ENCODE peak calls at places on chromosomes 7 and 10, in ten cellular contexts. T is fibroblast of lung, P is IMR-90, Z is A549, A is brain microvascular endothelial cell, N is testis, D is PC-3, G is AG10803, S is upper lobe of right lung, I is body of pancreas. Q is an unnamed sample.
A peak's percentile ranks its signal among the peaks of the same experiment; 100 is the strongest.

GRCh38 chr7:71465741-71466189 is 333.8 kb downstream of the GALNT17 start:
- DNase-seq in T (no peak), P (no peak), Z (no peak), A (no peak), N (no peak), D (no peak), G (no peak), S (no peak), I (no peak), Q (no peak)

GRCh38 chr10:24428410-24428782 is 219.5 kb downstream of the KIAA1217 start:
- DNase-seq in T (peak; percentile 81), P (peak; percentile 70), Z (no peak), A (peak; percentile 80), N (no peak), D (peak; percentile 80), G (peak; percentile 89), S (no peak), I (no peak), Q (peak; percentile 60)

GRCh38 chr7:129493555-129493954 is 8.8 kb upstream of the SMKR1 start:
- DNase-seq in T (no peak), P (peak; percentile 33), Z (no peak), A (peak; percentile 19), N (no peak), D (peak; percentile 25), G (peak; percentile 12), S (no peak), I (no peak), Q (peak; percentile 31)

GRCh38 chr7:6393667-6394056 is 54.1 kb downstream of the DAGLB start:
- DNase-seq in T (no peak), P (no peak), Z (no peak), A (no peak), N (no peak), D (no peak), G (no peak), S (no peak), I (no peak), Q (no peak)

GRCh38 chr7:119421657-119422056 is 851.3 kb upstream of the KCND2 start:
- DNase-seq in T (no peak), P (no peak), Z (no peak), A (no peak), N (no peak), D (no peak), G (no peak), S (no peak), I (no peak), Q (no peak)

GRCh38 chr10:59387951-59388431 is 25.6 kb upstream of the FAM13C start:
- DNase-seq in T (peak; percentile 99), P (peak; percentile 90), Z (no peak), A (peak; percentile 94), N (no peak), D (peak; percentile 82), G (peak; percentile 99), S (no peak), I (no peak), Q (peak; percentile 90)

GRCh38 chr10:104580774-104581675 is 60.1 kb upstream of the SORCS3 start:
- DNase-seq in T (peak; percentile 52), P (peak; percentile 51), Z (peak; percentile 67), A (peak; percentile 60), N (peak; percentile 90), D (peak; percentile 71), G (peak; percentile 61), S (peak; percentile 70), I (peak; percentile 75), Q (peak; percentile 78)

GRCh38 chr10:178208-178607 is 43.0 kb downstream of the ZMYND11 start:
- DNase-seq in T (peak; percentile 45), P (peak; percentile 68), Z (peak; percentile 30), A (no peak), N (no peak), D (peak; percentile 38), G (peak; percentile 64), S (no peak), I (no peak), Q (peak; percentile 74)

GRCh38 chr10:124657806-124658205 is 86.4 kb downstream of the FAM53B start:
- DNase-seq in T (peak; percentile 85), P (peak; percentile 29), Z (no peak), A (peak; percentile 38), N (peak; percentile 50), D (no peak), G (peak; percentile 70), S (no peak), I (peak; percentile 56), Q (no peak)
- H3K4me3 ChIP-seq in T (no peak overlapping the region), P (no peak overlapping the region), Z (no peak overlapping the region), A (no peak overlapping the region), N (no peak overlapping the region), D (no peak overlapping the region), G (no peak overlapping the region), S (no peak overlapping the region), I (no peak overlapping the region), Q (no peak overlapping the region)

GRCh38 chr10:43360086-43360485 is 11.3 kb upstream of the FXYD4 start:
- DNase-seq in T (no peak), P (peak; percentile 10), Z (no peak), A (no peak), N (no peak), D (peak; percentile 50), G (no peak), S (no peak), I (no peak), Q (no peak)

GRCh38 chr10:43361532-43362190 is 9.8 kb upstream of the FXYD4 start:
- DNase-seq in T (no peak), P (no peak), Z (no peak), A (no peak), N (no peak), D (no peak), G (no peak), S (no peak), I (no peak), Q (no peak)

DNA sequence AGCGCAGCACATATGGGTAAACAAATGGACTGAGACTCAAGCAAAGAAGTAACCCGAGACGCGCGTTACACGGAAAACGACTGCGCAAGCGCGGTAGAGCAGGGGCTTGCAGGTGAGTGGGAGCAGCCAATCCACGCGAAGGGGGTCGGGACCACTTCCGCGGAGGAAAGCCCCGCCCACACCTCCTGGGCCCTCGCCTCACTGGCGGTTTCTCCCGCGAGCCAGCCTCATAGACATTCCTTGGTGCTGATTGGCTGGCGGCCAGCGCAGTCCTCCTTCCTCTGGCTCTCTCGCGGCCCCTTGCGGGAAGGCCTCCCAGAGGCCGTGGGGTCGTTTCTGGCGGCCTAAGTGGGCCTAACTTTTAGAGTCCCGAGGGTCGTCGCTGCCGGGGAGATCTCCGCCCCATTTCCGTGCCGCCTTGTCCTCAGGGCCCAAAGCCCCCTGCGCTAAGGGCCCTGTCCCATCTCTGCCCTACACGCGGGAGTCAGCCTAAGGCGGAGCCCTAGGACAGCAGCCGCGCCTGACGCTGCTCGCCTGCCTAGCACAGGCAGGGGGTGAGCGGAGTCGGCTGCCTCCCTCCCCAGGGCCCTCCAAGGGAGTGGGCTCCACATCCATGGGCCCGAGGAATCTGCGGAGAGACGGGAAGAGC is 9.1 kb upstream of the FXYD4 start:
- DNase-seq in T (peak; percentile 93), P (peak; percentile 52), Z (peak; percentile 86), A (peak; percentile 94), N (peak; percentile 99), D (peak; percentile 47), G (peak; percentile 70), S (peak; percentile 100), I (peak; percentile 100), Q (peak; percentile 92)
- TF ChIP-seq CTCF in T (no peak), P (peak; percentile 20), Z (peak; percentile 50), A (peak; percentile 66), N (peak; percentile 38), D (peak; percentile 47), G (peak; percentile 34), S (peak; percentile 49), I (peak; percentile 24), Q (peak; percentile 44)

DNA sequence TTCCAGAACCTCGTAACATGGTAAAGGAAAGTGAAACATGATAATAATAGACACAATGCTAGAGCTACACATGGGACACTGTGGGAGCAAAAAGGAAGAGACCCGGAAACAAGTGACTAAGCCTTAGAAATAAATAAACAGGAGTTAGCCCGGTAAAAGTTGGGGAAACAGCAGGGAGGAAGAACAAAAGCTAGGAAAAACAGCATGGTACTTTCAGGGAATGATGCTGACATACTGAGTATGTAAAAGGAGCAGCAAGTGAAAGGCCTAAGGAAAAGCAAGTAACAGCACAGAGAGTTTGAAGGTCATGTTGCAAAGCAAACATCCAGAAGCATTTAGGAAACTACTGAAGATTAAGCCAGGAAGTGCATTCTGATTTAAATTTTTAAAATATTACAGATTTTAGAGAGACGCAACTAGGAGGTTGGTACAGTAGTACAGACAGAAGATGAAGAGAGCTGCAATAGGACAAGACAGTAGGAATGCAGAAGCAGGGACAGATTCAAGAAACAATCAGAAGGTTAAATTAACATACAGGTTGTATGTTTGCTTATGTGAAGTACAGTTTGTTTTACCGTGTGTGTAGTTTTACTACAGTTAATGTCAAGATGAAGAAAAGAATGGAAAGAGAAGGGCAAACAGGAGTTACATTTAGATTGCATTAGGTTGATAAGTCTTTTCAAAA is 63.7 kb downstream of the ARHGAP12 start:
- DNase-seq in T (peak; percentile 13), P (peak; percentile 54), Z (peak; percentile 23), A (peak; percentile 12), N (no peak), D (peak; percentile 38), G (no peak), S (no peak), I (no peak), Q (peak; percentile 38)
- H3K4me3 ChIP-seq in T (no peak overlapping the region), P (peak overlapping the region; percentile 22), Z (peak overlapping the region; percentile 33), A (no peak overlapping the region), N (no peak overlapping the region), D (peak overlapping the region; percentile 50), G (peak overlapping the region; percentile 6), S (no peak overlapping the region), I (no peak overlapping the region), Q (peak overlapping the region; percentile 26)

GRCh38 chr7:42573904-42574692 is 337.1 kb upstream of the GLI3 start:
- DNase-seq in T (peak; percentile 16), P (peak; percentile 4), Z (no peak), A (no peak), N (no peak), D (peak; percentile 33), G (peak; percentile 16), S (no peak), I (no peak), Q (peak; percentile 33)

GRCh38 chr7:42575161-42575560 is 336.7 kb downstream of the C7orf25 start:
- DNase-seq in T (no peak), P (no peak), Z (no peak), A (no peak), N (no peak), D (no peak), G (no peak), S (no peak), I (no peak), Q (no peak)

GRCh38 chr7:42572561-42572960 is 335.6 kb upstream of the GLI3 start:
- DNase-seq in T (no peak), P (no peak), Z (no peak), A (no peak), N (no peak), D (no peak), G (no peak), S (no peak), I (no peak), Q (no peak)

GRCh38 chr7:42572046-42572445 is 335.0 kb upstream of the GLI3 start:
- DNase-seq in T (peak; percentile 2), P (no peak), Z (no peak), A (no peak), N (no peak), D (no peak), G (no peak), S (no peak), I (no peak), Q (no peak)

DNA sequence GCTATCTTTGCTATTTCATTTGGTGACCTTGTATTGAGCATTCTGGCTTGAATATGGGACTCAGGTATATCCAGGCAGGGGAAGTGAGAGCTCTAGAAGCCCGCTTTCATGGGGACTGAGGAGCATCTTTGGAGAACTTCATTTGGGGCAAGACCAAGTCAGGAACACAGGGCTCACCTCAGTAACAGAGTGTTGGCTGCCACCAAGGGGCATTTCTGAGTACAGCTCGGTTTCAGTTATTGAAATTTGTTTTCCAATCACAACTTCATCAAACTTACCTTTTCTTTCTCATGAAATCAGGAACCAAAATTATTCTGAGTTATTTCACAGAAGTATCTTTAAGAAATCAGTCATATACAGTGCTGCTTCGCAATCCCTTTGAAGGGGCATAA is 337.2 kb downstream of the C7orf25 start:
- DNase-seq in T (no peak), P (no peak), Z (no peak), A (no peak), N (no peak), D (peak; percentile 34), G (peak; percentile 13), S (no peak), I (no peak), Q (peak; percentile 11)
- TF ChIP-seq CTCF in T (no peak), P (no peak), Z (no peak), A (peak; percentile 48), N (no peak), D (peak; percentile 67), G (peak; percentile 57), S (no peak), I (no peak), Q (peak; percentile 26)

Q was measured in fibroblast of pulmonary artery.